ENCODE peak calls at places on chromosomes 6 and 20, in five cellular contexts. One of them, this sample, is unnamed.

GRCh38 chr6:3650959-3651697 is 100.4 kb downstream of the PXDC1 start:
- DNase-seq in fibroblast of lung: no peak
- DNase-seq in esophagus squamous epithelium: no peak
- DNase-seq in HFF-Myc: no peak
- DNase-seq in foreskin fibroblast: no peak
- DNase-seq in this sample: no peak

GRCh38 chr6:125850361-125850760 is 59.6 kb downstream of the NCOA7 start:
- DNase-seq in fibroblast of lung: no peak
- DNase-seq in esophagus squamous epithelium: no peak
- DNase-seq in HFF-Myc: no peak
- DNase-seq in foreskin fibroblast: no peak
- DNase-seq in this sample: no peak

GRCh38 chr20:6623989-6624388 is 143.5 kb upstream of the BMP2 start:
- DNase-seq in fibroblast of lung: no peak
- DNase-seq in esophagus squamous epithelium: no peak
- DNase-seq in HFF-Myc: no peak
- DNase-seq in foreskin fibroblast: no peak
- DNase-seq in this sample: no peak

GRCh38 chr6:96907498-96907897 is 9.8 kb upstream of the NDUFAF4 start:
- DNase-seq in fibroblast of lung: peak; percentile 30
- DNase-seq in esophagus squamous epithelium: no peak
- DNase-seq in HFF-Myc: no peak
- DNase-seq in foreskin fibroblast: peak; percentile 17
- DNase-seq in this sample: no peak

GRCh38 chr6:32491703-32492102 is 38.4 kb downstream of the HLA-DRB5 start:
- DNase-seq in fibroblast of lung: no peak
- DNase-seq in esophagus squamous epithelium: no peak
- DNase-seq in HFF-Myc: no peak
- DNase-seq in foreskin fibroblast: no peak
- DNase-seq in this sample: no peak

GRCh38 chr6:27839303-27840081 is 72.7 kb downstream of the OR2B2 start:
- DNase-seq in fibroblast of lung: peak; percentile 91
- DNase-seq in esophagus squamous epithelium: no peak
- DNase-seq in HFF-Myc: peak; percentile 70
- DNase-seq in foreskin fibroblast: peak; percentile 75
- DNase-seq in this sample: no peak

GRCh38 chr6:112571486-112571885 is 224.4 kb downstream of the RFPL4B start:
- DNase-seq in fibroblast of lung: peak; percentile 86
- DNase-seq in esophagus squamous epithelium: no peak
- DNase-seq in HFF-Myc: no peak
- DNase-seq in foreskin fibroblast: no peak
- DNase-seq in this sample: no peak

GRCh38 chr6:101195581-101195980 is 197.9 kb upstream of the GRIK2 start:
- DNase-seq in fibroblast of lung: peak; percentile 35
- DNase-seq in esophagus squamous epithelium: no peak
- DNase-seq in HFF-Myc: peak; percentile 25
- DNase-seq in foreskin fibroblast: no peak
- DNase-seq in this sample: peak; percentile 12

GRCh38 chr6:36717871-36718540 is 20.4 kb downstream of the RAB44 start:
- DNase-seq in fibroblast of lung: no peak
- DNase-seq in esophagus squamous epithelium: no peak
- DNase-seq in HFF-Myc: no peak
- DNase-seq in foreskin fibroblast: no peak
- DNase-seq in this sample: no peak

GRCh38 chr6:11999245-11999644 is 12.9 kb upstream of the HIVEP1 start:
- DNase-seq in fibroblast of lung: peak; percentile 70
- DNase-seq in esophagus squamous epithelium: no peak
- DNase-seq in HFF-Myc: no peak
- DNase-seq in foreskin fibroblast: no peak
- DNase-seq in this sample: no peak

GRCh38 chr20:23294166-23294565 is 56.4 kb upstream of the NXT1 start:
- DNase-seq in fibroblast of lung: no peak
- DNase-seq in esophagus squamous epithelium: no peak
- DNase-seq in HFF-Myc: no peak
- DNase-seq in foreskin fibroblast: no peak
- DNase-seq in this sample: no peak

GRCh38 chr6:33894438-33894837 is 90.6 kb upstream of the MLN start:
- DNase-seq in fibroblast of lung: peak; percentile 50
- DNase-seq in esophagus squamous epithelium: no peak
- DNase-seq in HFF-Myc: no peak
- DNase-seq in foreskin fibroblast: peak; percentile 12
- DNase-seq in this sample: no peak

GRCh38 chr6:82086944-82087343 is 160.6 kb downstream of the IBTK start:
- DNase-seq in fibroblast of lung: no peak
- DNase-seq in esophagus squamous epithelium: no peak
- DNase-seq in HFF-Myc: no peak
- DNase-seq in foreskin fibroblast: no peak
- DNase-seq in this sample: no peak

GRCh38 chr6:119340766-119341487 is 8.6 kb downstream of the MAN1A1 start:
- DNase-seq in fibroblast of lung: no peak
- DNase-seq in esophagus squamous epithelium: no peak
- DNase-seq in HFF-Myc: no peak
- DNase-seq in foreskin fibroblast: no peak
- DNase-seq in this sample: peak; percentile 36

GRCh38 chr6:108677894-108678293 is 117.2 kb downstream of the FOXO3 start:
- DNase-seq in fibroblast of lung: no peak
- DNase-seq in esophagus squamous epithelium: no peak
- DNase-seq in HFF-Myc: no peak
- DNase-seq in foreskin fibroblast: no peak
- DNase-seq in this sample: no peak

GRCh38 chr6:45086685-45087084 is 241.4 kb upstream of the RUNX2 start:
- DNase-seq in fibroblast of lung: no peak
- DNase-seq in esophagus squamous epithelium: no peak
- DNase-seq in HFF-Myc: no peak
- DNase-seq in foreskin fibroblast: no peak
- DNase-seq in this sample: no peak
- TF ChIP-seq CTCF in fibroblast of lung: no peak
- TF ChIP-seq CTCF in esophagus squamous epithelium: no peak
- TF ChIP-seq CTCF in HFF-Myc: no peak
- TF ChIP-seq CTCF in foreskin fibroblast: no peak
- TF ChIP-seq CTCF in this sample: peak; percentile 3

GRCh38 chr6:52595000-52595795 is 18.3 kb upstream of the TRAM2 start:
- DNase-seq in fibroblast of lung: peak; percentile 93
- DNase-seq in esophagus squamous epithelium: no peak
- DNase-seq in HFF-Myc: no peak
- DNase-seq in foreskin fibroblast: peak; percentile 93
- DNase-seq in this sample: peak; percentile 86
- H3K4me3 ChIP-seq in fibroblast of lung: no peak overlapping the region
- H3K4me3 ChIP-seq in esophagus squamous epithelium: no peak overlapping the region
- H3K4me3 ChIP-seq in HFF-Myc: no peak overlapping the region
- H3K4me3 ChIP-seq in foreskin fibroblast: peak overlapping the region; percentile 46
- H3K4me3 ChIP-seq in this sample: peak overlapping the region; percentile 16

DNA sequence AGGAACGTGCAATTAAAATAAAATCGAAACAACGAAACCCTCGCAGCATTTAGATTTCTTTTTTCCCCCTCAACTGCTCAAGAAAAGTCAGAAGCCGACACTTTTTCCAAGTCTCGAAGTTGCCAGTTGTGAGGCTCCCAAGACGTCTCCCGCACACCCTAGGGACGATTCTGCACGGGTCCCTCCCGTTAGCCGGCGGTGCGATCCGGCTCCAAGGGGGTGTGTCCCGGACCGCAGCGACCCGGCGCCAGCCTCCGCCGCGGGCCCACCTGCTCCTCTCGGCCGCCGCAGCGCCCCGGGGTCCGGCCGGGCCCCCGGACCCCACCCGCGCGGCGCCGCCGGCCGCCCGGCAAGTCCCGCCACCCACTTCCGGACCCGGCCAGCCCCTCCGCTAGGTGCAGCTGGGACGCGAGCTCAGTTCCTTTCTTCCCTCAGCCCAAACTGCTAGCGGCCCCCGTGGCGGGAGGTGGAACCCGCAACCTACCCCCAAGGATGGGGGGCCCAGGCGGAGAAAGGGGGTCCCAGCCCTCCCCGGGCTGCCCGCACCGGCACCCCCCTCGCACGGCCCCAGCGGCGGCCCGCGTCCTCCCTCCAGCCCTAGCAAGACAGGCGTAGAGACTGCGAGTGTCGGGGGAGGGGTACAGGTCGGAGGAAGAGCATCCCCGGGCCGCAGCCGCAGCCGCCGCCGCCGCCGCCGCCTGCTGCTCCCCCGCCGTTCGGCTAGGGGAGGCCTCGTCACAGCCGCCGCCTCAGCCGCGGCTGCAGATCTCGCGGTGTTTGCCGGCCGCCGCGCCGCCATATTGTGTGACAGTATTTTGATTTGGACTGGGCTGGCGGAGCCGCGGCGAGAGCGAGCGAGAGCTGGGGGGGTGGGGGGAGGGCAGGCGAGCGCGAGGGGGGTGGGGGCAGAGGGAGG is 514 bp upstream of the TAB2 start:
- DNase-seq in fibroblast of lung: peak; percentile 91
- DNase-seq in esophagus squamous epithelium: peak; percentile 50
- DNase-seq in HFF-Myc: peak; percentile 46
- DNase-seq in foreskin fibroblast: peak; percentile 91
- DNase-seq in this sample: no peak
- TF ChIP-seq CTCF in fibroblast of lung: peak; percentile 14
- TF ChIP-seq CTCF in esophagus squamous epithelium: no peak
- TF ChIP-seq CTCF in HFF-Myc: no peak
- TF ChIP-seq CTCF in foreskin fibroblast: no peak
- TF ChIP-seq CTCF in this sample: no peak

DNA sequence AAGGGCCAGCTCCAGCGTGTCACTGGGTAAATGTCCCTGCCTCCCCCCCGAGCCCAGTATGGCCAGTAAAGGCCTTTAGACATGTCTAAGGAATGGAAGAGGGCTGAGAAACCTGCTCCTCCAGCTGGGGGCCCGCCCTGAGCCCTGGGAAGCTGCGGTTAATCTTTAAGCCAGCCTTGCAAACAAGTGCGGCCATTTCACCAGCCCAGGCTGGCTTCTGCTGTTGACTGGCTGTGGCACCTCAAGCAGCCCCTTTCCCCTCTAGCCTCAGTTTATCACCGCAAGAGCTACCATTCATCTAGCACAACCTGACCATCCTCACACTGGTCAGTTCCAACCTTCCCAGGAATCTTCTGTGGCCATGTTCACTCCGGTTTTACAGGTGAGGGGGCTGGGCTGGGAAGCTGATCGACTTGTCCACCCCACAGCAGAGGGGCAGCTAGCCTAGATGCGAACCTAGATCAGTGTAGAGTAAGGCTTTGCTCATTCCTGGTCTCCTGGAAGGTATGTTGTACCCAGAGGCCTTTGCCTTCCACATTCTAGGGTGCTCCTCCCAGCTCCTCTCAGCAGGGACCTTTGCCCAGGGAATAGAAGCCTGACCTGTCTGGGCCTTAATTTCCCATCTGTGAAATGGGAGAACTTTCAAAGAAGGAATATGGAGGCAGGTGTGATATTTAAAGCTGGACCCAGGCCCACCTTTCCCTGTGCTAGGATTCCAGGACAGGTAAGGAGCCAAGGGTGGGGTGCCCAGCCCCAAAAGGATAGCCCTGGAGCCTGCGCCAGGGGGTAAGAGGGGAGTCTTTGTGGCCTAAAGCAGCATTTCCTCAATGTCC is 1.2 kb upstream of the SRC start:
- DNase-seq in fibroblast of lung: no peak
- DNase-seq in esophagus squamous epithelium: no peak
- DNase-seq in HFF-Myc: no peak
- DNase-seq in foreskin fibroblast: no peak
- DNase-seq in this sample: no peak
- H3K4me3 ChIP-seq in fibroblast of lung: no peak overlapping the region
- H3K4me3 ChIP-seq in esophagus squamous epithelium: peak overlapping the region; percentile 82
- H3K4me3 ChIP-seq in HFF-Myc: peak overlapping the region; percentile 59
- H3K4me3 ChIP-seq in foreskin fibroblast: peak overlapping the region; percentile 76
- H3K4me3 ChIP-seq in this sample: peak overlapping the region; percentile 60

DNA sequence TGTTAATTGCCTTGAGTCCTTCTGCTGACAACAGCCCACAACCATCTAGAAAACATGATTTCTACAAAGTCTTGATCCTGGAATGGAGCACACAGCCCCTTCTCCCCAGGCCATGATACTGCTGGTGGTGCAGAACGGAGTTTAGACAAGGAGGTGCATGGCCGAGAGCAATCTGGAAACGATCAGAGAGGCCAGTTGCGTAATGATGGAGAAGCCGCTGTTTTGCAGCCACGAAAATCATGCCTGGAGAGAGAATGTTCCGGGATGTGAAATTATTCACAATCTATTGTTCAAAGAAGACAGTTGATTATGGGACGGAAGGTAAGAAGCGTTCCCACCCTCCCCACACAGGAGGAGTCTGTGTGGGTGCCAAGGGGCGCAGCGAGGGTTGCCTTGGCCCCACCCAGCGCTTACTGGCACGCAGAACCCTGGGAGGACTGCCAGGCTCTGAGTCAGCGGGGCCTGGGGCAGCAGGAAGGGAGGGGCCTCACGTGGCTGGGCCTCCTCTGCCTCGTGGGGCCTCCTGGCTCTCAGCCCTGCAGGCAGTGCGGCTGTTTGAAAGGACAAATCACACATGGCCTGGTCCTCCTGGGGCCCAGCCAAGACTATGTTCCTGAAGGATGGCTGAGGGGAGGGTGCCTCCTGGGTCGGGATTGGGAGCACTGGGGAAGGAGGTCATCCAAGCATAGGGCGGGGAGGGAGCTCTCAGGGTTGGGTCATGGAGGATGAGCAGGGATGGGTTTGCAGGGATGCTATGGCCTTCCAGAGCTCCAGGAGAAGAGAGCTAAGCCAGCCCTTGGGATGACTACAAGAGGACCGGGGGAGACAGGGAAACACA is 8.7 kb upstream of the AP5S1 start:
- DNase-seq in fibroblast of lung: peak; percentile 97
- DNase-seq in esophagus squamous epithelium: peak; percentile 72
- DNase-seq in HFF-Myc: peak; percentile 97
- DNase-seq in foreskin fibroblast: peak; percentile 100
- DNase-seq in this sample: peak; percentile 95
- TF ChIP-seq CTCF in fibroblast of lung: no peak
- TF ChIP-seq CTCF in esophagus squamous epithelium: no peak
- TF ChIP-seq CTCF in HFF-Myc: no peak
- TF ChIP-seq CTCF in foreskin fibroblast: no peak
- TF ChIP-seq CTCF in this sample: no peak

GRCh38 chr20:44247131-44247571 is at the start of gene GDAP1L1:
- DNase-seq in fibroblast of lung: no peak
- DNase-seq in esophagus squamous epithelium: no peak
- DNase-seq in HFF-Myc: no peak
- DNase-seq in foreskin fibroblast: no peak
- DNase-seq in this sample: no peak
- H3K4me3 ChIP-seq in fibroblast of lung: no peak within 1 kb of the TSS
- H3K4me3 ChIP-seq in esophagus squamous epithelium: no peak within 1 kb of the TSS
- H3K4me3 ChIP-seq in HFF-Myc: no peak within 1 kb of the TSS
- H3K4me3 ChIP-seq in foreskin fibroblast: no peak within 1 kb of the TSS
- H3K4me3 ChIP-seq in this sample: no peak within 1 kb of the TSS

DNA sequence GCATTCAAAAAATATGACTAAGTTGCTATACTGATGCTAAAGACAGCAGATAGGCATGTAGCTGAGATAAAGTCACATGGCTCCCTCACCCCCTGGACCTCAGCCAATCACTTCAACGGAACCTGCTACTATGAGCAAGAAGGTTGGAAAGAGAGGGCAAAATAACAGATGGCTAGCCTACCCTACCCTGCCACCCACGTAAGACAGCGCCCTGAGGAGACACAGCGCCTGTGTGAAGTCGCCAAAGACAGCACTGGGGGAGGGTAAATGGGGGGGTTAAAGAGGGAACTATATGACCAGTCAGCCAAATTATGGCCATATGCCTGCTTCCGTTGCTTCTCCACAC is 163.2 kb downstream of the RALGAPA2 start:
- DNase-seq in fibroblast of lung: peak; percentile 10
- DNase-seq in esophagus squamous epithelium: no peak
- DNase-seq in HFF-Myc: no peak
- DNase-seq in foreskin fibroblast: no peak
- DNase-seq in this sample: no peak
- TF ChIP-seq CTCF in fibroblast of lung: no peak
- TF ChIP-seq CTCF in esophagus squamous epithelium: no peak
- TF ChIP-seq CTCF in HFF-Myc: no peak
- TF ChIP-seq CTCF in foreskin fibroblast: no peak
- TF ChIP-seq CTCF in this sample: no peak